ENCODE peak calls at places on chromosome 12, in six cellular contexts. E is neuronal stem cell, H is IMR-90, X is H1, R is H9, C is mesenchymal stem cell. T is an unnamed sample. For H3K4me1, the result is how much of the 10 kb centered on the place peaks cover.

GRCh38 chr12:57476162-57476992 is 3.3 kb downstream of the ARHGAP9 start:
- DNase-seq in E (no peak), H (no peak), X (peak), R (peak), C (no peak), T (no peak)

GRCh38 chr12:114054982-114055381 is 88.9 kb upstream of the RBM19 start:
- DNase-seq in E (no peak), H (no peak), X (no peak), R (no peak), C (no peak), T (no peak)

GRCh38 chr12:59823535-59823934 is 227.7 kb downstream of the SLC16A7 start:
- DNase-seq in E (no peak), H (peak), X (no peak), R (no peak), C (no peak), T (no peak)

GRCh38 chr12:1351926-1352325 is 242.5 kb downstream of the FBXL14 start:
- DNase-seq in E (no peak), H (peak), X (no peak), R (no peak), C (peak), T (no peak)

GRCh38 chr12:64968989-64969819 is 144.8 kb downstream of the TBC1D30 start:
- DNase-seq in E (no peak), H (no peak), X (no peak), R (no peak), C (peak), T (no peak)

GRCh38 chr12:96108321-96108720 is 72.9 kb upstream of the LTA4H start:
- DNase-seq in E (no peak), H (no peak), X (no peak), R (peak), C (no peak), T (no peak)

GRCh38 chr12:13288501-13288900 is 92.0 kb downstream of the EMP1 start:
- DNase-seq in E (no peak), H (peak), X (no peak), R (no peak), C (no peak), T (no peak)

GRCh38 chr12:79127268-79127895 is 262.8 kb downstream of the SYT1 start:
- DNase-seq in E (no peak), H (peak), X (no peak), R (no peak), C (peak), T (peak)

GRCh38 chr12:57300961-57301584 is 50.1 kb upstream of the STAC3 start:
- DNase-seq in E (no peak), H (no peak), X (no peak), R (no peak), C (no peak), T (no peak)

GRCh38 chr12:64385019-64385418 is 5.5 kb downstream of the C12orf56 start:
- DNase-seq in E (no peak), H (no peak), X (no peak), R (no peak), C (no peak), T (no peak)

GRCh38 chr12:121023799-121024198 is 7.5 kb upstream of the C12orf43 start:
- DNase-seq in E (no peak), H (no peak), X (no peak), R (no peak), C (no peak), T (no peak)

GRCh38 chr12:113149361-113150150 is at the start of gene CFAP73:
- DNase-seq in E (peak), H (peak), X (peak), R (peak), C (peak), T (peak)

GRCh38 chr12:39931857-39932256 is 174.0 kb downstream of the SLC2A13 start:
- DNase-seq in E (no peak), H (no peak), X (no peak), R (no peak), C (no peak), T (no peak)

GRCh38 chr12:42725839-42726238 is 136.3 kb upstream of the PRICKLE1 start:
- DNase-seq in E (no peak), H (peak), X (no peak), R (no peak), C (peak), T (no peak)

GRCh38 chr12:54438506-54438905 is 19.4 kb upstream of the ITGA5 start:
- DNase-seq in E (no peak), H (no peak), X (no peak), R (no peak), C (no peak), T (no peak)

GRCh38 chr12:112380663-112381420 is 1.4 kb downstream of the HECTD4 start:
- DNase-seq in E (no peak), H (no peak), X (peak), R (peak), C (peak), T (no peak)

GRCh38 chr12:115216300-115216699 is 532.3 kb upstream of the TBX3 start:
- DNase-seq in E (no peak), H (peak), X (no peak), R (no peak), C (no peak), T (no peak)

GRCh38 chr12:52310622-52311281 is 10.4 kb downstream of the KRT83 start:
- DNase-seq in E (no peak), H (peak), X (no peak), R (no peak), C (peak), T (peak)

GRCh38 chr12:96986883-96987523 is 79.9 kb downstream of the NEDD1 start:
- DNase-seq in E (peak), H (peak), X (no peak), R (no peak), C (peak), T (peak)

GRCh38 chr12:109495012-109495411 is 17.6 kb downstream of the UBE3B start:
- DNase-seq in E (no peak), H (no peak), X (no peak), R (no peak), C (no peak), T (no peak)

GRCh38 chr12:2967651-2968050 is 8.5 kb downstream of the TEAD4 start:
- DNase-seq in E (no peak), H (no peak), X (no peak), R (no peak), C (no peak), T (no peak)

GRCh38 chr12:124531906-124532305 is 35.5 kb downstream of the NCOR2 start:
- DNase-seq in E (no peak), H (no peak), X (no peak), R (no peak), C (no peak), T (no peak)

GRCh38 chr12:105570944-105571343 is 240.5 kb downstream of the C12orf75 start:
- DNase-seq in E (no peak), H (no peak), X (no peak), R (no peak), C (no peak), T (no peak)

GRCh38 chr12:104729610-104730446 is 228.3 kb downstream of the SLC41A2 start:
- DNase-seq in E (no peak), H (no peak), X (no peak), R (no peak), C (no peak), T (no peak)

GRCh38 chr12:85423947-85424346 is 143.9 kb downstream of the ALX1 start:
- DNase-seq in E (no peak), H (no peak), X (no peak), R (no peak), C (no peak), T (no peak)

GRCh38 chr12:13074396-13075113 is 28.9 kb downstream of the GSG1 start:
- DNase-seq in E (no peak), H (peak), X (no peak), R (no peak), C (no peak), T (no peak)

GRCh38 chr12:88725592-88726143 is 145.4 kb upstream of the KITLG start:
- DNase-seq in E (no peak), H (no peak), X (no peak), R (no peak), C (no peak), T (no peak)

GRCh38 chr12:47226199-47226598 is 146.4 kb upstream of the AMIGO2 start:
- DNase-seq in E (no peak), H (no peak), X (peak), R (no peak), C (no peak), T (no peak)
- H3K4me1 ChIP-seq in E (under half), H (under half), X (under half), R (under half), C (under half), T (under half)

DNA sequence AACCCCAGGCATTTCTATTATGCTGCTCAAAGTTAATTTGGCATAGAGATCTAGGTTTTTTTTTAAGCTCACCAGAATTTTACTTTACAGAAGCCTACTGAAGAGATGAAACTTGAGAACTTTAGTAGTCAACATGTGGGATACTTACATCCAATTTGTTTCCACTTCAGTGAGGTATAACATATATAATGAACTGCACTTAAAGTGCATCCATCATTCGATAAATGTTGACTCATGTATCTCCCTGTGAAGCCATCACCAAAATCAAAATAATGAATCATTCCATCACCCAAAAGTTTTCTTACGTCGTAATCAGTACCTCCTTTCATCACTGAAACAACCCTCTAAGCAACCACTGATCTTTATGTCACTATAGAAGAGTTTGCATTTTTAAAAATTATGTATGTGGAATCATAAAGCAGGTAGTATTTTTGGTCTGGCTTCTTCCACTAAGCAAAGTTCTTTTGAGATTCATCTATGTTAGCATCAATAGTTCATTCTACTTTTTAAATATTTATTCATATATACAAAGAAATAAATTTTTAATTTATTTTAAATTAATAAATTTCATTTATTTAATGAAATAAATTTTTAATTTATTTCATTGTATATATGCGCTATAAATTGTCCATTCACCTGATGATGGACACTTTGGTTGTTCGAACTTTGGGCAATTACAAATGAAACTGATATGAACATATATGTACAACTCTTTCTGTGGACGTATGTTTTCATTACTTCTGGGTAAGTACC is 2.0 kb upstream of the CPNE8 start:
- DNase-seq in E (no peak), H (no peak), X (no peak), R (no peak), C (no peak), T (no peak)
- H2AFZ ChIP-seq in E (peak), H (no peak), X (peak), R (no peak), C (no peak), T (no peak)

GRCh38 chr12:116454950-116455447 is 104.2 kb upstream of the MAP1LC3B2 start:
- DNase-seq in E (no peak), H (peak), X (no peak), R (no peak), C (peak), T (peak)
- H4K8ac ChIP-seq in E (no peak), H (peak), X (no peak), R (no peak), C (no peak), T (no peak)

DNA sequence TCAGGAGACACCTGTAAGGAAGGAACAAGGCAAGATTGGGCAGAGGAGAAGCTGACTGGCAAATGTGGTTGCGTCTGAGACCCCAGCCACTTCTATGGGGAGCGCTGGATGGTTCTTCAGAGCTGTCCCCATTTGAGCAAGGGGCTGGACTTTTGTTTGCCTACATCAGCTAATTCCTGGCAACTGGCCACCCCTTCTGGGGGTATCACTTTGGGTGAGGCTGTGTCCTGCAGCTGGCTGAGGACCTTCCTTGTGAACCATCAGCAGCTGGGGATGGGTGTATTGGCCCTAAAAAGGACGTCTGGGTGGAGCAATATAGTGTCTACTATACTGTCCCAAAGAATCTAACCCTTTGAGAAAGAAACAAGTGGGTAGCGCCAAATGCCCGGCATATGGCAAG is 23.6 kb downstream of the PPFIBP1 start:
- DNase-seq in E (no peak), H (no peak), X (no peak), R (no peak), C (no peak), T (no peak)
- H3K4me1 ChIP-seq in E (under half), H (under half), X (under half), R (under half), C (under half), T (under half)

GRCh38 chr12:91574975-91575374 is 392.4 kb upstream of the DCN start:
- DNase-seq in E (no peak), H (no peak), X (no peak), R (no peak), C (no peak), T (no peak)
- H2AFZ ChIP-seq in E (peak), H (no peak), X (no peak), R (no peak), C (no peak), T (no peak)

DNA sequence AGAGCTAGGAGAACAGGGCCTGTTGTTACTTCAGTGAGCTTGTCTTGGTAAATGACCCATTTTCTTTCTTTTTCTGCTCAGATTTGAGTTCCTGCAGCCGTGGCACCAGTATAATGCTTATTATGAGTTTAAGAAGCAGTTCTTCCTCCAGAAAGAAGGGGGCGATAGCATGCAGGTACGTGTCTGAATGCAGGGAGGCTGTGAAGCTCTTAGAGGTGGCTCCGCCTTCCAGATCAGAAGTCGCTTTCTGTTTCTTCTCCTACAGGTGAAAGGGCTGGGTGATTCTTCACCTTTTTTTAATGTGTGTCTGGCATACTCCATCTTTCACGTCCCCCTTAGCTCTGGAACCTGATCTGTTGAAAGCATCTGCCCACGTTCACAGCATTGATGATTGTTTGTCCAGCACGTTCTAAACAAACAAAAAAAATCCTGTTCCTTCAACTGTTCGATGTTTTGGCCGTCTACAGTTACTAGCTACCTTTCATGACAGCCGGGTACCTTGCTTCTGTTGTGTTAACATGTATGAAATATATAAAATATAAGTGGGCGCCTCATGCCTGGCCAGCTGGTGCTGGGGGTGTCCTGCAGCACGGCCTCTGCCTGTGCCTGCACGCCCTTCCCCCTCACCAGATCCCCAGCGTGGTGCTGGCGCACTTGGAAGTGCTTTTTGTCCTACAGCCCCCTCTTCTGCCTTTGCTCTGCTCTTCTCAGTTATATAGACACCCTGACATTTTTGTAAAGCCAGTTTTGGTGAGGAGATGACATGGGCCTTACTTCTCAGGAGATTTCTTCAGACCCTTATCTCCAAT is 44.6 kb downstream of the SFSWAP start:
- DNase-seq in E (no peak), H (peak), X (no peak), R (peak), C (peak), T (no peak)
- H4K8ac ChIP-seq in E (no peak), H (no peak), X (no peak), R (no peak), C (no peak), T (no peak)

DNA sequence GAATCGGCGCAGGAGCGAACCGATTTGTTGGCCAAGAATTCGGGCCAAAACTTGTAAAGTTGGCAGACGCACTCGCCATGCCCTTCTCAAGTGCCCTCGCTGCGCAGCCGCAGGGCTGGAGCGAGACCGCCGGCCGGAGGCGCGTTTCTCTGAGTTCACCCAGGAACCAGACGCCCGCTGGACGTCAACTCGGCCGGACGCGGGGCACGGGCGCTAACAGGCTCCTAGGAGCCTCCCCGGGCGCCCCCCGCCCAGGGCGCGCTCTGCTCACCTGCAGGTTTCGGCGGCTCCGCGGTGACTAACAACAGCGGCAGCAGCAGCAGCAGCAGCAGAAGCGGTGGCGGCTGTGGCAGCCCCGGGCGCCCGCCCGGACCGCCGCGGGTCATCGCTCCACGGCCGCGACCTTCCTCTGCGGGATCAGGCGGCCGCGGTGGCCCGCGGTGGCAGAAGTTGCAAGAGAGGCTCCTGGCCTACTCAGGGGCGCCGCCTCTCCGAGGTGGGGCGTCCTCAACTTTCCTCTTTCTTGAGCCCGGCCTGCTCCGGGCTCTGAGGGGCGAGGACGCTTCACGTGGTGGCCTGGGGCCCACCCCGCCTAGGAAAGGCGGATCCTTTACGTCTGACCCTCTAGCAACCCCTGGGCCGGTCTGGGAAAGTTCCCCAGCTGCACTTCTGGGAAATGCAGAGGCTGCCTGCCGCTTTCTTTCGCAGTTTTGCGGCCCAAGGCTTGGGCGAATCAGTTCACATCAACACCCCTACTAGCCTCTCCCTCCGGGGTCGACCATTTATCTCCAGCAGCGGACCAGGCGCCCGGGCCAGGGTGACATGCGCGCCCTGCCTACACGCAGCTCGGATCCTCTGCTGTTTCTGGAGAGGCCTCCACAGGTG is at the start of gene PLBD1:
- DNase-seq in E (peak), H (no peak), X (peak), R (peak), C (peak), T (peak)
- H3K4me1 ChIP-seq in E (under half), H (under half), X (under half), R (under half), C (under half), T (under half)

GRCh38 chr12:93176166-93176565 is 201.6 kb upstream of the NUDT4 start:
- DNase-seq in E (no peak), H (peak), X (no peak), R (no peak), C (peak), T (no peak)
- H2AFZ ChIP-seq in E (no peak), H (no peak), X (no peak), R (no peak), C (no peak), T (no peak)